ENCODE peak calls at places on chromosomes 2 and 18, in four cellular contexts. I, Y, E and F are unnamed samples.

GRCh38 chr2:105143467-105144127 is 97.9 kb upstream of the GPR45 start:
- DNase-seq in Y (no peak), E (no peak), I (peak; percentile 47), F (no peak)

GRCh38 chr18:79516441-79516931 is 120.8 kb downstream of the NFATC1 start:
- DNase-seq in I (no peak), Y (no peak), E (no peak), F (no peak)

GRCh38 chr2:37583867-37584266 is 87.6 kb downstream of the CDC42EP3 start:
- DNase-seq in Y (no peak), I (no peak), E (no peak), F (no peak)

GRCh38 chr2:64114063-64114911 is 29.9 kb downstream of the PELI1 start:
- DNase-seq in I (no peak), E (no peak), Y (peak; percentile 56), F (no peak)

GRCh38 chr2:63840081-63840784 is 1.5 kb upstream of the UGP2 start:
- DNase-seq in I (no peak), E (no peak), Y (no peak), F (peak; percentile 30)

GRCh38 chr2:50466694-50467093 is 565.2 kb downstream of the NRXN1 start:
- DNase-seq in Y (no peak), E (no peak), I (no peak), F (no peak)

GRCh38 chr2:133666621-133667020 is 98.4 kb upstream of the NCKAP5 start:
- DNase-seq in E (no peak), Y (no peak), I (no peak), F (no peak)

GRCh38 chr2:218799990-218800389 is 18.0 kb downstream of the CYP27A1 start:
- DNase-seq in E (no peak), I (no peak), Y (no peak), F (no peak)

GRCh38 chr18:79459946-79460345 is 64.2 kb downstream of the NFATC1 start:
- DNase-seq in I (no peak), E (no peak), Y (no peak), F (no peak)

GRCh38 chr2:105612049-105612448 is 132.7 kb upstream of the NCK2 start:
- DNase-seq in Y (no peak), I (no peak), E (peak; percentile 33), F (no peak)

GRCh38 chr2:205704101-205704741 is 21.9 kb downstream of the NRP2 start:
- DNase-seq in I (no peak), Y (no peak), E (peak; percentile 65), F (no peak)

GRCh38 chr18:9184998-9185613 is 48.5 kb downstream of the ANKRD12 start:
- DNase-seq in Y (no peak), I (no peak), E (no peak), F (no peak)

GRCh38 chr2:68436270-68436669 is 30.8 kb downstream of the FBXO48 start:
- DNase-seq in I (no peak), Y (no peak), E (no peak), F (no peak)

GRCh38 chr2:71538241-71538640 is 84.9 kb downstream of the DYSF start:
- DNase-seq in I (no peak), Y (no peak), E (no peak), F (no peak)

GRCh38 chr2:133780099-133780996 is 212.1 kb upstream of the NCKAP5 start:
- DNase-seq in Y (peak; percentile 1), E (peak; percentile 70), I (peak; percentile 57), F (peak; percentile 77)

GRCh38 chr18:62751977-62752376 is 36.6 kb downstream of the PHLPP1 start:
- DNase-seq in E (no peak), I (no peak), Y (no peak), F (no peak)

GRCh38 chr18:46067431-46068007 is 4.5 kb downstream of the PSTPIP2 start:
- DNase-seq in Y (no peak), E (peak; percentile 45), I (no peak), F (peak; percentile 61)

GRCh38 chr2:112938904-112939303 is 27.9 kb downstream of the IL37 start:
- DNase-seq in Y (no peak), E (no peak), I (no peak), F (no peak)

GRCh38 chr2:101011152-101011551 is 9.1 kb downstream of the RPL31 start:
- DNase-seq in I (no peak), Y (no peak), E (no peak), F (no peak)

GRCh38 chr18:53796042-53796729 is 428.3 kb downstream of the MBD2 start:
- DNase-seq in I (no peak), Y (no peak), E (peak; percentile 1), F (peak; percentile 7)

GRCh38 chr18:79393181-79393598 is 2.5 kb upstream of the NFATC1 start:
- DNase-seq in Y (no peak), I (no peak), E (no peak), F (no peak)

GRCh38 chr2:23107341-23107941 is 277.5 kb upstream of the KLHL29 start:
- DNase-seq in E (no peak), Y (no peak), I (no peak), F (no peak)

GRCh38 chr2:227388537-227389011 is 825 bp upstream of the SCYGR1 start:
- DNase-seq in I (no peak), Y (no peak), E (no peak), F (peak; percentile 63)

GRCh38 chr2:207449673-207450072 is 80.1 kb upstream of the CREB1 start:
- DNase-seq in Y (no peak), I (no peak), E (no peak), F (no peak)

GRCh38 chr2:180621366-180621765 is 359.0 kb upstream of the UBE2E3 start:
- DNase-seq in I (no peak), Y (no peak), E (no peak), F (no peak)

GRCh38 chr2:235813398-235813797 is 319.6 kb downstream of the AGAP1 start:
- DNase-seq in I (no peak), Y (no peak), E (no peak), F (no peak)

GRCh38 chr18:48540329-48541025 is 1.6 kb downstream of the CTIF start:
- DNase-seq in Y (no peak), E (peak; percentile 57), I (peak; percentile 70), F (peak; percentile 45)

GRCh38 chr2:15158532-15158931 is 402.6 kb downstream of the NBAS start:
- DNase-seq in Y (no peak), I (no peak), E (no peak), F (no peak)

GRCh38 chr2:159285929-159286708 is at the start of gene WDSUB1:
- DNase-seq in E (peak; percentile 74), Y (no peak), I (peak; percentile 51), F (no peak)

GRCh38 chr18:13139885-13140450 is 78.6 kb upstream of the LDLRAD4 start:
- DNase-seq in Y (no peak), E (peak; percentile 80), I (peak; percentile 11), F (peak; percentile 27)

GRCh38 chr2:193695367-193695766 is 1500.6 kb upstream of the TMEFF2 start:
- DNase-seq in I (no peak), E (peak; percentile 30), Y (no peak), F (no peak)

GRCh38 chr2:84481702-84482101 is 22.6 kb upstream of the SUCLG1 start:
- DNase-seq in I (no peak), Y (no peak), E (no peak), F (no peak)

GRCh38 chr2:109494351-109494750 is 119.4 kb downstream of the SEPTIN10 start:
- DNase-seq in E (no peak), I (no peak), Y (no peak), F (no peak)

GRCh38 chr2:79832540-79833234 is 319.8 kb downstream of the CTNNA2 start:
- DNase-seq in Y (no peak), I (no peak), E (no peak), F (peak; percentile 4)

GRCh38 chr2:6423131-6423530 is 442.6 kb downstream of the CMPK2 start:
- DNase-seq in I (no peak), E (no peak), Y (no peak), F (no peak)

GRCh38 chr2:181203412-181203811 is 223.0 kb downstream of the UBE2E3 start:
- DNase-seq in I (no peak), E (no peak), Y (no peak), F (peak; percentile 48)

GRCh38 chr18:72768681-72769229 is 99.0 kb downstream of the NETO1 start:
- DNase-seq in E (no peak), I (no peak), Y (no peak), F (no peak)

GRCh38 chr2:121217627-121218026 is 67.4 kb downstream of the TFCP2L1 start:
- DNase-seq in E (no peak), Y (no peak), I (no peak), F (no peak)

DNA sequence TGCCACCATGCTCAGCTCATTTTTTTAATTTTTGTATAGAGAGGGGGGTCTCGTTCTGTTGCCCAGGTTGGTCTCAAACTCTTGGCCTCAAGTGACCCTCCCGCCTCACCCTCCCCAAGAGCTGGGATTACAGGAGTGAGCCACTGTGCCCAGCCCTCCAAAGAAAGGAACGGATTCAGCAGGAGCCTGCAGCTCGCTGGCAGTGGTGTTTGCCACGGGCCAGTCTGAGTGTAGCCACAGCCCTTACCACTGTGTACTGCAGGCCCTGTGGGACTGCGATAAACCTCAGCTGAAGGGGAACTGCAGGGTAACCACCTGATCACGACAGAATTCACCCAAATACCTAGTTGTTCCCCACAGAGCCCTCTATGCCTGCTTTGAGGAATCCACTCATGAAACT is 6.8 kb downstream of the COPS9 start:
- DNase-seq in Y (no peak), I (no peak), E (no peak), F (no peak)
- TF ChIP-seq POLR2AphosphoS2 in Y (no peak), I (no peak), E (no peak), F (no peak)

GRCh38 chr18:61554117-61554776 is 221.0 kb downstream of the CDH20 start:
- DNase-seq in I (no peak), E (no peak), Y (no peak), F (no peak)
- TF ChIP-seq RFX5 in I (no peak), E (no peak), Y (no peak), F (no peak)

GRCh38 chr18:67875057-67875456 is 358.5 kb upstream of the DSEL start:
- DNase-seq in I (no peak), Y (no peak), E (no peak), F (no peak)

GRCh38 chr18:67876866-67877265 is 360.3 kb upstream of the DSEL start:
- DNase-seq in I (no peak), Y (no peak), E (no peak), F (no peak)

GRCh38 chr18:67875936-67876335 is 359.4 kb upstream of the DSEL start:
- DNase-seq in Y (no peak), E (no peak), I (no peak), F (no peak)
- TF ChIP-seq POLR2AphosphoS2 in Y (no peak), E (no peak), I (no peak), F (no peak)

DNA sequence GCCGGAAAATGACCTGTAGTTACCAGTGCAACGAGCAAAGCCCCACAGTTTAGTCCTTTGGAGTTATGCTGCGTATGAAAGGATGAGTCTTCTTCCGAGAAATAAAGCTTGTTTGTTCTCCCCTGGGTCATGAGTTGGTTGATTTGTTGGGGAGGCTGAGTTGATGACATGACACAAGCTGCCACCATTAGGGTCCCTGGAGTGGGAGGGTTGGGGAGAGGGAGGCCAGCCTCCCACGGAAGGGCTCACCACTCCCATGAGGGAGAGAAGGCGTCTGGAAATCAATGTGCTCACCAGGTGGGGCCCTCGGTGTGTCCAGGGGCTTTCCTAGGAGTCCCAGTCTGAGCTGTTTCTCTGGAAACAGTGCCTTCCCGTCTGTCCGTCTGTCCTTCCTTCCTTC is 7.4 kb upstream of the DGKD start:
- DNase-seq in Y (no peak), E (no peak), I (no peak), F (no peak)
- TF ChIP-seq RFX5 in Y (no peak), E (no peak), I (no peak), F (no peak)